ENCODE peak calls at places on chromosomes 1 and 21, in nine cellular contexts. One of them, this sample, is unnamed.

GRCh38 chr1:159851386-159851785 is 11.1 kb downstream of the VSIG8 start:
- DNase-seq in adrenal gland: no peak
- DNase-seq in BE2C: no peak
- DNase-seq in RWPE1: no peak
- DNase-seq in lower lobe of right lung: no peak
- DNase-seq in AG10803: no peak
- DNase-seq in AG09319: no peak
- DNase-seq in mesothelial cell of epicardium: no peak
- DNase-seq in glutamatergic neuron: no peak
- DNase-seq in this sample: no peak

GRCh38 chr1:39130297-39130696 is 74.2 kb upstream of the MACF1 start:
- DNase-seq in adrenal gland: no peak
- DNase-seq in BE2C: no peak
- DNase-seq in RWPE1: no peak
- DNase-seq in lower lobe of right lung: no peak
- DNase-seq in AG10803: peak; percentile 76
- DNase-seq in AG09319: no peak
- DNase-seq in mesothelial cell of epicardium: no peak
- DNase-seq in glutamatergic neuron: no peak
- DNase-seq in this sample: no peak

GRCh38 chr1:178461676-178462075 is 35.1 kb downstream of the CLEC20A start:
- DNase-seq in adrenal gland: no peak
- DNase-seq in BE2C: no peak
- DNase-seq in RWPE1: no peak
- DNase-seq in lower lobe of right lung: no peak
- DNase-seq in AG10803: no peak
- DNase-seq in AG09319: no peak
- DNase-seq in mesothelial cell of epicardium: no peak
- DNase-seq in glutamatergic neuron: no peak
- DNase-seq in this sample: no peak

GRCh38 chr1:157132602-157133167 is 5.5 kb downstream of the ETV3 start:
- DNase-seq in adrenal gland: no peak
- DNase-seq in BE2C: no peak
- DNase-seq in RWPE1: peak; percentile 54
- DNase-seq in lower lobe of right lung: no peak
- DNase-seq in AG10803: no peak
- DNase-seq in AG09319: no peak
- DNase-seq in mesothelial cell of epicardium: no peak
- DNase-seq in glutamatergic neuron: no peak
- DNase-seq in this sample: no peak

GRCh38 chr21:31218830-31219608 is 125.0 kb downstream of the TIAM1 start:
- DNase-seq in adrenal gland: peak; percentile 23
- DNase-seq in BE2C: no peak
- DNase-seq in RWPE1: peak; percentile 51
- DNase-seq in lower lobe of right lung: peak; percentile 54
- DNase-seq in AG10803: peak; percentile 61
- DNase-seq in AG09319: no peak
- DNase-seq in mesothelial cell of epicardium: no peak
- DNase-seq in glutamatergic neuron: no peak
- DNase-seq in this sample: no peak

GRCh38 chr1:193558491-193559028 is 372.1 kb upstream of the B3GALT2 start:
- DNase-seq in adrenal gland: peak; percentile 46
- DNase-seq in BE2C: no peak
- DNase-seq in RWPE1: peak; percentile 54
- DNase-seq in lower lobe of right lung: no peak
- DNase-seq in AG10803: peak; percentile 3
- DNase-seq in AG09319: no peak
- DNase-seq in mesothelial cell of epicardium: no peak
- DNase-seq in glutamatergic neuron: no peak
- DNase-seq in this sample: peak; percentile 89

GRCh38 chr1:47559944-47560695 is 122.3 kb downstream of the FOXD2 start:
- DNase-seq in adrenal gland: no peak
- DNase-seq in BE2C: no peak
- DNase-seq in RWPE1: no peak
- DNase-seq in lower lobe of right lung: no peak
- DNase-seq in AG10803: no peak
- DNase-seq in AG09319: no peak
- DNase-seq in mesothelial cell of epicardium: no peak
- DNase-seq in glutamatergic neuron: no peak
- DNase-seq in this sample: no peak

GRCh38 chr1:220595179-220595578 is 67.2 kb downstream of the MARK1 start:
- DNase-seq in adrenal gland: no peak
- DNase-seq in BE2C: no peak
- DNase-seq in RWPE1: no peak
- DNase-seq in lower lobe of right lung: no peak
- DNase-seq in AG10803: no peak
- DNase-seq in AG09319: no peak
- DNase-seq in mesothelial cell of epicardium: no peak
- DNase-seq in glutamatergic neuron: no peak
- DNase-seq in this sample: no peak

GRCh38 chr1:17128361-17128760 is 9.1 kb upstream of the PADI2 start:
- DNase-seq in adrenal gland: peak; percentile 68
- DNase-seq in BE2C: no peak
- DNase-seq in RWPE1: peak; percentile 93
- DNase-seq in lower lobe of right lung: no peak
- DNase-seq in AG10803: peak; percentile 99
- DNase-seq in AG09319: peak; percentile 59
- DNase-seq in mesothelial cell of epicardium: no peak
- DNase-seq in glutamatergic neuron: no peak
- DNase-seq in this sample: peak; percentile 93

GRCh38 chr1:243729956-243730355 is 120.1 kb downstream of the AKT3 start:
- DNase-seq in adrenal gland: no peak
- DNase-seq in BE2C: no peak
- DNase-seq in RWPE1: no peak
- DNase-seq in lower lobe of right lung: no peak
- DNase-seq in AG10803: no peak
- DNase-seq in AG09319: no peak
- DNase-seq in mesothelial cell of epicardium: no peak
- DNase-seq in glutamatergic neuron: no peak
- DNase-seq in this sample: no peak

GRCh38 chr1:219445864-219446263 is 167.0 kb downstream of the ZC3H11B start:
- DNase-seq in adrenal gland: no peak
- DNase-seq in BE2C: no peak
- DNase-seq in RWPE1: no peak
- DNase-seq in lower lobe of right lung: no peak
- DNase-seq in AG10803: no peak
- DNase-seq in AG09319: no peak
- DNase-seq in mesothelial cell of epicardium: no peak
- DNase-seq in glutamatergic neuron: no peak
- DNase-seq in this sample: no peak

GRCh38 chr1:194990483-194990882 is 1617.8 kb downstream of the KCNT2 start:
- DNase-seq in adrenal gland: no peak
- DNase-seq in BE2C: no peak
- DNase-seq in RWPE1: no peak
- DNase-seq in lower lobe of right lung: no peak
- DNase-seq in AG10803: no peak
- DNase-seq in AG09319: no peak
- DNase-seq in mesothelial cell of epicardium: no peak
- DNase-seq in glutamatergic neuron: no peak
- DNase-seq in this sample: no peak

GRCh38 chr1:27807385-27807784 is 23.2 kb upstream of the PPP1R8 start:
- DNase-seq in adrenal gland: no peak
- DNase-seq in BE2C: no peak
- DNase-seq in RWPE1: no peak
- DNase-seq in lower lobe of right lung: no peak
- DNase-seq in AG10803: no peak
- DNase-seq in AG09319: no peak
- DNase-seq in mesothelial cell of epicardium: no peak
- DNase-seq in glutamatergic neuron: no peak
- DNase-seq in this sample: no peak

GRCh38 chr1:66445492-66446181 is 88.3 kb upstream of the SGIP1 start:
- DNase-seq in adrenal gland: no peak
- DNase-seq in BE2C: no peak
- DNase-seq in RWPE1: no peak
- DNase-seq in lower lobe of right lung: peak; percentile 47
- DNase-seq in AG10803: no peak
- DNase-seq in AG09319: no peak
- DNase-seq in mesothelial cell of epicardium: no peak
- DNase-seq in glutamatergic neuron: no peak
- DNase-seq in this sample: no peak

GRCh38 chr1:158830904-158831507 is at the start of gene MNDA:
- DNase-seq in adrenal gland: no peak
- DNase-seq in BE2C: no peak
- DNase-seq in RWPE1: no peak
- DNase-seq in lower lobe of right lung: no peak
- DNase-seq in AG10803: no peak
- DNase-seq in AG09319: no peak
- DNase-seq in mesothelial cell of epicardium: no peak
- DNase-seq in glutamatergic neuron: no peak
- DNase-seq in this sample: no peak

GRCh38 chr1:197911172-197911856 is 5.9 kb upstream of the LHX9 start:
- DNase-seq in adrenal gland: no peak
- DNase-seq in BE2C: peak; percentile 42
- DNase-seq in RWPE1: no peak
- DNase-seq in lower lobe of right lung: peak; percentile 34
- DNase-seq in AG10803: no peak
- DNase-seq in AG09319: no peak
- DNase-seq in mesothelial cell of epicardium: no peak
- DNase-seq in glutamatergic neuron: peak; percentile 53
- DNase-seq in this sample: no peak

DNA sequence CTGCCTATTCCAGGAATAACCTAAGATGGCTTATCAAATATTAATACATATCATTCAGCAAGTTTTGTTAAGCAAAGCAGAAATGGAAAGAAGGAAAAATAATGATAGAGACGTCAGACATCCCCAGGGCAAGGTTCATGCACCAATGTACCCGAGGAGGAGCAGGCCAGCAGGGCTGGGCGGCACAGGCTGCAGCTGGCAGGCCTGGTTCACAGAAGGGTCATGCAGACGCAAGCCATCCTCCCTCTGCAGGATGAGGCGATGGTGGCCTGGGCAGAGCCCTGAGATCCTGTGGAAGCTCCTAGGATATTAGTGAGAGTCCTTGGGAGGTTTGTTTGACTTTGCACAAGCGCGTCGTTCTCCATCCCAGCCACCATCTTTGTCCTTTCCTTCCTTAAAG is 30.0 kb downstream of the BATF3 start:
- DNase-seq in adrenal gland: no peak
- DNase-seq in BE2C: peak; percentile 59
- DNase-seq in RWPE1: no peak
- DNase-seq in lower lobe of right lung: no peak
- DNase-seq in AG10803: no peak
- DNase-seq in AG09319: no peak
- DNase-seq in mesothelial cell of epicardium: no peak
- DNase-seq in glutamatergic neuron: no peak
- DNase-seq in this sample: no peak
- TF ChIP-seq CTCF in adrenal gland: no peak
- TF ChIP-seq CTCF in BE2C: no peak
- TF ChIP-seq CTCF in RWPE1: no peak
- TF ChIP-seq CTCF in lower lobe of right lung: no peak
- TF ChIP-seq CTCF in AG10803: no peak
- TF ChIP-seq CTCF in AG09319: no peak
- TF ChIP-seq CTCF in mesothelial cell of epicardium: no peak
- TF ChIP-seq CTCF in glutamatergic neuron: no peak
- TF ChIP-seq CTCF in this sample: no peak

DNA sequence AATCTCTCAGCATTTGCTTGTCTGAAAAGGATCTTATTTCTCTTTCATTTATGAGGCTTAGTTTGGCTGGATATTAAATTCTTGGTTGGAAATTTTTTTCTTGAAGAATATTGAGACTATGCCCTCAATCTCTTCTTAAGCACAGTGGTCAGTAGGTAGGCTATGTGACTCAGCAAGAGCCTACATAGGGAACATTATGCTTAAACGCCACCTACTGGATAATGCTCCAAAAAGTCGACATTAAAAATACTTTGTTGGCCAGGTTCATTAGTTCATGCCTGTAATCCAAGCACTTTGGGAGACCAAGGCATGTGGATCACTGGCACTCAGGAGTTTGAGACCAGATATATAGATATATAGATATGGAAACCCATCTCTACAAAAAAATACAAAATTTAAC is 678.0 kb upstream of the USP24 start:
- DNase-seq in adrenal gland: no peak
- DNase-seq in BE2C: no peak
- DNase-seq in RWPE1: peak; percentile 44
- DNase-seq in lower lobe of right lung: no peak
- DNase-seq in AG10803: peak; percentile 28
- DNase-seq in AG09319: no peak
- DNase-seq in mesothelial cell of epicardium: no peak
- DNase-seq in glutamatergic neuron: no peak
- DNase-seq in this sample: no peak
- TF ChIP-seq CTCF in adrenal gland: no peak
- TF ChIP-seq CTCF in BE2C: peak; percentile 25
- TF ChIP-seq CTCF in RWPE1: no peak
- TF ChIP-seq CTCF in lower lobe of right lung: peak; percentile 16
- TF ChIP-seq CTCF in AG10803: peak; percentile 24
- TF ChIP-seq CTCF in AG09319: no peak
- TF ChIP-seq CTCF in mesothelial cell of epicardium: no peak
- TF ChIP-seq CTCF in glutamatergic neuron: peak; percentile 45
- TF ChIP-seq CTCF in this sample: peak; percentile 35

GRCh38 chr1:245124644-245125043 is 30.1 kb upstream of the KIF26B start:
- DNase-seq in adrenal gland: no peak
- DNase-seq in BE2C: no peak
- DNase-seq in RWPE1: no peak
- DNase-seq in lower lobe of right lung: no peak
- DNase-seq in AG10803: no peak
- DNase-seq in AG09319: no peak
- DNase-seq in mesothelial cell of epicardium: no peak
- DNase-seq in glutamatergic neuron: no peak
- DNase-seq in this sample: no peak

GRCh38 chr1:245124241-245124640 is 30.5 kb upstream of the KIF26B start:
- DNase-seq in adrenal gland: no peak
- DNase-seq in BE2C: no peak
- DNase-seq in RWPE1: no peak
- DNase-seq in lower lobe of right lung: no peak
- DNase-seq in AG10803: no peak
- DNase-seq in AG09319: no peak
- DNase-seq in mesothelial cell of epicardium: no peak
- DNase-seq in glutamatergic neuron: no peak
- DNase-seq in this sample: no peak

GRCh38 chr1:245118066-245118465 is 36.7 kb upstream of the KIF26B start:
- DNase-seq in adrenal gland: no peak
- DNase-seq in BE2C: no peak
- DNase-seq in RWPE1: no peak
- DNase-seq in lower lobe of right lung: no peak
- DNase-seq in AG10803: no peak
- DNase-seq in AG09319: no peak
- DNase-seq in mesothelial cell of epicardium: no peak
- DNase-seq in glutamatergic neuron: no peak
- DNase-seq in this sample: no peak

GRCh38 chr1:245118806-245119205 is 36.0 kb upstream of the KIF26B start:
- DNase-seq in adrenal gland: no peak
- DNase-seq in BE2C: no peak
- DNase-seq in RWPE1: no peak
- DNase-seq in lower lobe of right lung: no peak
- DNase-seq in AG10803: no peak
- DNase-seq in AG09319: no peak
- DNase-seq in mesothelial cell of epicardium: no peak
- DNase-seq in glutamatergic neuron: no peak
- DNase-seq in this sample: no peak

GRCh38 chr1:245121523-245121922 is 33.3 kb upstream of the KIF26B start:
- DNase-seq in adrenal gland: no peak
- DNase-seq in BE2C: no peak
- DNase-seq in RWPE1: no peak
- DNase-seq in lower lobe of right lung: no peak
- DNase-seq in AG10803: no peak
- DNase-seq in AG09319: no peak
- DNase-seq in mesothelial cell of epicardium: no peak
- DNase-seq in glutamatergic neuron: no peak
- DNase-seq in this sample: no peak
- TF ChIP-seq CTCF in adrenal gland: no peak
- TF ChIP-seq CTCF in BE2C: peak; percentile 10
- TF ChIP-seq CTCF in RWPE1: no peak
- TF ChIP-seq CTCF in lower lobe of right lung: no peak
- TF ChIP-seq CTCF in AG10803: no peak
- TF ChIP-seq CTCF in AG09319: no peak
- TF ChIP-seq CTCF in mesothelial cell of epicardium: no peak
- TF ChIP-seq CTCF in glutamatergic neuron: no peak
- TF ChIP-seq CTCF in this sample: no peak

GRCh38 chr1:114076308-114076707 is 77.4 kb downstream of the SYT6 start:
- DNase-seq in adrenal gland: no peak
- DNase-seq in BE2C: no peak
- DNase-seq in RWPE1: no peak
- DNase-seq in lower lobe of right lung: no peak
- DNase-seq in AG10803: no peak
- DNase-seq in AG09319: no peak
- DNase-seq in mesothelial cell of epicardium: no peak
- DNase-seq in glutamatergic neuron: no peak
- DNase-seq in this sample: no peak
- TF ChIP-seq CTCF in adrenal gland: no peak
- TF ChIP-seq CTCF in BE2C: no peak
- TF ChIP-seq CTCF in RWPE1: no peak
- TF ChIP-seq CTCF in lower lobe of right lung: no peak
- TF ChIP-seq CTCF in AG10803: no peak
- TF ChIP-seq CTCF in AG09319: no peak
- TF ChIP-seq CTCF in mesothelial cell of epicardium: no peak
- TF ChIP-seq CTCF in glutamatergic neuron: no peak
- TF ChIP-seq CTCF in this sample: no peak